ENCODE peak calls at places on chromosomes 7 and 10, in four cellular contexts. One of them, this sample, is unnamed.

GRCh38 chr10:13761490-13762091 is 174.8 kb downstream of the PRPF18 start:
- DNase-seq in epithelial cell of proximal tubule: no peak
- DNase-seq in left ventricle myocardium inferior: no peak
- DNase-seq in Panc1: no peak
- DNase-seq in this sample: no peak

GRCh38 chr7:68576366-68576765 is 1021.9 kb upstream of the AUTS2 start:
- DNase-seq in Panc1: no peak
- DNase-seq in left ventricle myocardium inferior: no peak
- DNase-seq in epithelial cell of proximal tubule: no peak
- DNase-seq in this sample: no peak

GRCh38 chr7:32611201-32611691 is 116.0 kb downstream of the AVL9 start:
- DNase-seq in left ventricle myocardium inferior: no peak
- DNase-seq in Panc1: no peak
- DNase-seq in epithelial cell of proximal tubule: no peak
- DNase-seq in this sample: no peak

GRCh38 chr7:81029523-81029922 is 110.7 kb upstream of the SEMA3C start:
- DNase-seq in Panc1: no peak
- DNase-seq in left ventricle myocardium inferior: no peak
- DNase-seq in epithelial cell of proximal tubule: no peak
- DNase-seq in this sample: no peak

GRCh38 chr10:97332586-97333350 is 1.8 kb downstream of the FRAT2 start:
- DNase-seq in left ventricle myocardium inferior: no peak
- DNase-seq in Panc1: peak
- DNase-seq in epithelial cell of proximal tubule: no peak
- DNase-seq in this sample: peak

GRCh38 chr7:73707045-73707631 is 12.3 kb downstream of the STX1A start:
- DNase-seq in epithelial cell of proximal tubule: no peak
- DNase-seq in Panc1: no peak
- DNase-seq in left ventricle myocardium inferior: peak
- DNase-seq in this sample: no peak

GRCh38 chr10:57964371-57964770 is 303.3 kb downstream of the IPMK start:
- DNase-seq in left ventricle myocardium inferior: peak
- DNase-seq in epithelial cell of proximal tubule: peak
- DNase-seq in Panc1: no peak
- DNase-seq in this sample: no peak

GRCh38 chr7:76340617-76341131 is 18.1 kb downstream of the YWHAG start:
- DNase-seq in Panc1: no peak
- DNase-seq in left ventricle myocardium inferior: no peak
- DNase-seq in epithelial cell of proximal tubule: no peak
- DNase-seq in this sample: no peak

GRCh38 chr10:103053659-103054581 is 135.8 kb downstream of the CNNM2 start:
- DNase-seq in Panc1: no peak
- DNase-seq in left ventricle myocardium inferior: peak
- DNase-seq in epithelial cell of proximal tubule: peak
- DNase-seq in this sample: no peak
- H3K4me3 ChIP-seq in Panc1: no peak
- H3K4me3 ChIP-seq in left ventricle myocardium inferior: peak
- H3K4me3 ChIP-seq in epithelial cell of proximal tubule: peak
- H3K4me3 ChIP-seq in this sample: no peak

DNA sequence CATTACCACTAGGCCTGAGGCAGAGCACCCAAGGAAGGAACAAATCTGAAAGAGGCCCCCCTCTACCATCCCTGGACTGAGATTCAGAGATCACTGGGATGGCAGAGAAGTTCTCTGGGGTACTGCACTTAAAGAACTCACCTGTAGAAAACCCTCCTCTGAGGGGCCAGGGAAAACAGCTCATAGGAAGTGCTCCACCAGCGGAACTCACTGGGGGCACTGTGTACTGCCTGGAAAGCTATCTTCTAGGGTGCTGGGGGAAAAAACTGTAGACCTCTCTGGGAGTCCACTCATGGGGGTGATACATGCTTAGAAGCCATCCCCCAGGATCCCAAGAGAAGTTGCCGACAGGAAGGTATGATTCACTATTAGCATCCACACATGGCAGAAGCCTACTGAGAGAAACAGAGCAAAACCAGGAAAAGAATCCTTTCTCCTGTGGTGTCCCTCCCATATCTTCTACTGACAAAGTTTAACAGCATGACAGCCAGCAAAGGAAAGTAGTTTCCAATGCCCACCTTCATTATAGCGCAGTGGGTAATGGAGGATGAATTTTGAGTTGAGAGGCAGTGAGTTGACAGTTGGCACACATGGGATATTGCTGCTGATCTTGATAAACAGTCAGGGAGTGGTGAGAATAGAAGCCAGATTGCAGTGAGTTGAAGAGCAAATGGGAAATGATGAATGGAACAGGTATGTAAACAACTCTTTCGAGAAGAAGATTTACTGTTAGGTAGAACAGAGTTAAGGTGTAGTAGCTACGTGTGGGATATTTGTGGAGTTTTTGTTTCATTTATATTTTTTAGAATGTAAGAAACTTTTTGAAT is 20.9 kb downstream of the ANKIB1 start:
- DNase-seq in epithelial cell of proximal tubule: no peak
- DNase-seq in left ventricle myocardium inferior: no peak
- DNase-seq in Panc1: no peak
- DNase-seq in this sample: no peak
- H3K4me3 ChIP-seq in epithelial cell of proximal tubule: no peak
- H3K4me3 ChIP-seq in left ventricle myocardium inferior: no peak
- H3K4me3 ChIP-seq in Panc1: no peak
- H3K4me3 ChIP-seq in this sample: no peak

GRCh38 chr7:56083150-56083785 is 9.5 kb downstream of the PHKG1 start:
- DNase-seq in left ventricle myocardium inferior: peak
- DNase-seq in epithelial cell of proximal tubule: no peak
- DNase-seq in Panc1: no peak
- DNase-seq in this sample: no peak

GRCh38 chr7:56091591-56091990 is 1.2 kb downstream of the PHKG1 start:
- DNase-seq in epithelial cell of proximal tubule: no peak
- DNase-seq in left ventricle myocardium inferior: peak
- DNase-seq in Panc1: no peak
- DNase-seq in this sample: no peak

GRCh38 chr7:56081626-56082340 is 11.0 kb downstream of the PHKG1 start:
- DNase-seq in Panc1: no peak
- DNase-seq in left ventricle myocardium inferior: no peak
- DNase-seq in epithelial cell of proximal tubule: no peak
- DNase-seq in this sample: no peak

GRCh38 chr7:56087445-56087844 is 5.3 kb downstream of the PHKG1 start:
- DNase-seq in left ventricle myocardium inferior: no peak
- DNase-seq in Panc1: no peak
- DNase-seq in epithelial cell of proximal tubule: no peak
- DNase-seq in this sample: no peak

DNA sequence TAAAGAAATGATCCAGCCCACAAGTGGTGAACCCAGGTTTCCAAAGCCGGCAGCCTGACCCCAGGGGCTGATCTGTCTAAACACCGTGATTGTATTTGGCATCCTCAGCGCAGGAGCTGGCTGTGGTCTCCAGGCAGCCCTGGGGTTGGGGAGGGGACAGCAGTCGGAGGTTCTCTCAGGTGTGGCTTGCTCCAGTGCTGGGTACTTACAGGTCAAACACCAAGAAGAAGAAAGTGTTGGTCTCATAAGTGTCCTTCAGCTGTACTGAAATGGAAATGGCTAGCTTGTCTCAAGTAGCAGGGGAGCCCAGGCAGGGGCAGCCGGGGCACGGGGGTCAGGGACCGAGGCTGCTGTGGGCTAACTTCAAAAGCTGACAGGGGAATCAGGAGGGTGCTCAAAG is 6.0 kb downstream of the PHKG1 start:
- DNase-seq in epithelial cell of proximal tubule: no peak
- DNase-seq in Panc1: no peak
- DNase-seq in left ventricle myocardium inferior: no peak
- DNase-seq in this sample: no peak
- H3K4me3 ChIP-seq in epithelial cell of proximal tubule: no peak
- H3K4me3 ChIP-seq in Panc1: no peak
- H3K4me3 ChIP-seq in left ventricle myocardium inferior: no peak
- H3K4me3 ChIP-seq in this sample: no peak

DNA sequence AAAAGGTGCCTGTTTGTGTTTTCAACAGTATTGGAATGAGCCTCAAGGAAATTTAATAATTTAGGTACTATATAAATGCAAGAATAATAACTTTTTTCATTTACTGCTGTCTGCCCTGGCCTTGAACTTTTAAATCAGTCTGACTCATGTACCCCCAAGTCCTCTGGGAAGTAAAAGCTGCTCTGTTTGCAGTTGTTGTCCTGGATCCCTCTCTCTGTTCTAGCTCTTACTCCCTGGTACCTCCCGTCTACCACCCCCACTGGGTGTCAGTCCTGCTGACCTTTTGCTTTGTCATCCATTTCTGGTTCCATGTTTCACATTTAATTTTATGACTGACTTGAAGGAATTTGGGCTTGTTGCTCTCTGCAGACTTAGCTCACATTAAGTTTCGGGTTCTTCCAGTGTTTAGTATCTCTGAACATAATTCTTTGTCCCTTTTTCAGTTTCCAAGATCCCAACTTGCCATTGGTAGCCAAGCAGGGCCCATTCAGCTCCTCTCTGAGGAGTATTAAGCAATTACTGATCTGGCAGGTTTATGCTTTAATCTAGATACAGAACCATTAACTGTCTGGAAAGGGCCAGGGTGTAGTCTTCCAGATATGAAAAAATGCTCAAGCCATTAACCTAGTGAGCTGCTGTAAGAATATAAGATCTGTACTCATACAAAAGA is 208.7 kb upstream of the FAM3C start:
- DNase-seq in left ventricle myocardium inferior: no peak
- DNase-seq in epithelial cell of proximal tubule: no peak
- DNase-seq in Panc1: no peak
- DNase-seq in this sample: no peak
- H3K4me3 ChIP-seq in left ventricle myocardium inferior: no peak
- H3K4me3 ChIP-seq in epithelial cell of proximal tubule: no peak
- H3K4me3 ChIP-seq in Panc1: no peak
- H3K4me3 ChIP-seq in this sample: no peak

GRCh38 chr7:22220947-22221346 is 136.0 kb downstream of the RAPGEF5 start:
- DNase-seq in Panc1: no peak
- DNase-seq in epithelial cell of proximal tubule: no peak
- DNase-seq in left ventricle myocardium inferior: no peak
- DNase-seq in this sample: no peak

GRCh38 chr7:22216309-22216708 is 140.6 kb downstream of the RAPGEF5 start:
- DNase-seq in Panc1: no peak
- DNase-seq in left ventricle myocardium inferior: no peak
- DNase-seq in epithelial cell of proximal tubule: no peak
- DNase-seq in this sample: no peak

GRCh38 chr7:22216832-22217475 is 140.0 kb downstream of the RAPGEF5 start:
- DNase-seq in Panc1: no peak
- DNase-seq in epithelial cell of proximal tubule: no peak
- DNase-seq in left ventricle myocardium inferior: no peak
- DNase-seq in this sample: no peak

GRCh38 chr7:22219739-22220493 is 137.0 kb downstream of the RAPGEF5 start:
- DNase-seq in Panc1: no peak
- DNase-seq in left ventricle myocardium inferior: no peak
- DNase-seq in epithelial cell of proximal tubule: no peak
- DNase-seq in this sample: no peak

DNA sequence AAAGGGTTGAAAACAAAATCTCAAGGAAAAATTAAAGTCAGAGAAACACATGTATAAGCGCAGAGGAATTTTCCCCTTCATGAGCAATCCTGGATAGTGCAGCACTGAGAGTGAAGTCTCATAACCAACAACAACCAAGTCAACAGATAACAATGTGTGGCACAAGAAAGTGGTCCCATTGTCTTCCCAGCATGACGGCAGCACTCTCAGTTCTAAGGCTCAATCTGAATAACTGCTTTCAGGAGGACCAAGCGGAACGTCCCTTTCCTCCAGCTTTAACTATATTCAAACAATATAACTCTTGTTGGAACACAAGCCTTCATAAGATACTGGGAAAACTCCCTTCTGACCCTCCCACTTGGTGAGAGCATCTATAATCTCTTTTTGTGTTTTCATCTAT is 137.9 kb downstream of the RAPGEF5 start:
- DNase-seq in left ventricle myocardium inferior: no peak
- DNase-seq in epithelial cell of proximal tubule: no peak
- DNase-seq in Panc1: no peak
- DNase-seq in this sample: no peak
- H3K4me3 ChIP-seq in left ventricle myocardium inferior: peak
- H3K4me3 ChIP-seq in epithelial cell of proximal tubule: no peak
- H3K4me3 ChIP-seq in Panc1: no peak
- H3K4me3 ChIP-seq in this sample: no peak

GRCh38 chr7:16367115-16367514 is 54.2 kb downstream of the CRPPA start:
- DNase-seq in Panc1: no peak
- DNase-seq in epithelial cell of proximal tubule: no peak
- DNase-seq in left ventricle myocardium inferior: no peak
- DNase-seq in this sample: no peak

GRCh38 chr7:16365952-16366351 is 55.4 kb downstream of the CRPPA start:
- DNase-seq in Panc1: no peak
- DNase-seq in epithelial cell of proximal tubule: no peak
- DNase-seq in left ventricle myocardium inferior: no peak
- DNase-seq in this sample: no peak

GRCh38 chr7:16365177-16365576 is 56.2 kb downstream of the CRPPA start:
- DNase-seq in Panc1: no peak
- DNase-seq in left ventricle myocardium inferior: no peak
- DNase-seq in epithelial cell of proximal tubule: no peak
- DNase-seq in this sample: no peak

DNA sequence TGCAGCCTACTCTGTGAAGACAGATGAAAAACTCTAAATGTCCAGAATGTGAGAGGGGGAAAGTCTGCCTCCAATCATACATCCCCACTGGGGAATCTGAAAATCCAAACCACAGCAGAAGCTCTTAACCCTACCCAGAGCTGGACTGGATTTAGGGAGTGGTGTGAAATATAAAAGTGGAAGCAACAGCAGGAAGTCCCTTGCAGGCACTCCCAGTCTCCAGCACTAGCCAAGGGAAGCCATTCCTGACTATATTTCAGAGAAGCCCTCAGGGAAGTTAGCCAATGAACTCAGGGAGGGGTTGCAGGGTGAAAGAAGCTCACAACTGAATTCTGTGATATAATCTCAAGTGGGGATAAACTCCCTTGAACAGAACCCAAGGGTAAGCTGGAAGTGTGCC is 51.5 kb downstream of the CRPPA start:
- DNase-seq in Panc1: no peak
- DNase-seq in left ventricle myocardium inferior: no peak
- DNase-seq in epithelial cell of proximal tubule: no peak
- DNase-seq in this sample: no peak
- H3K4me3 ChIP-seq in Panc1: no peak
- H3K4me3 ChIP-seq in left ventricle myocardium inferior: no peak
- H3K4me3 ChIP-seq in epithelial cell of proximal tubule: no peak
- H3K4me3 ChIP-seq in this sample: no peak